ENCODE peak calls at places on chromosome 19, in eight cellular contexts. H is iPS-NIHi11; Z is NCI-H1092; U is heart right ventricle; M is stimulated activated CD8-positive, alpha-beta memory T cell treated with anti-CD3 and anti-CD28 coated beads, Interleukin-7, amount 100 ng/mL, for 1 hour; L is fibroblast of pulmonary artery; S is bronchial epithelial cell; C is endothelial cell of umbilical vein. Y is an unnamed sample.

GRCh38 chr19:39307233-39307821 is 11.1 kb downstream of the IFNL1 start:
- DNase-seq in Z (no peak), S (no peak), H (peak; percentile 94), M (no peak), L (no peak), C (no peak), U (peak; percentile 25), Y (no peak)

GRCh38 chr19:17424743-17425365 is 5.0 kb downstream of the MVB12A start:
- DNase-seq in M (no peak), U (peak; percentile 34), S (no peak), Z (peak; percentile 32), C (peak; percentile 48), L (peak; percentile 53), H (peak; percentile 91), Y (no peak)

GRCh38 chr19:29504454-29504853 is 21.3 kb upstream of the VSTM2B start:
- DNase-seq in H (no peak), C (no peak), M (no peak), L (no peak), S (no peak), U (no peak), Z (no peak), Y (no peak)

GRCh38 chr19:19034204-19034624 is 811 bp downstream of the ARMC6 start:
- DNase-seq in L (peak; percentile 56), H (peak; percentile 89), S (peak; percentile 67), Z (peak; percentile 35), M (peak; percentile 36), C (peak; percentile 53), U (no peak), Y (peak; percentile 67)

GRCh38 chr19:30222428-30222873 is 149.7 kb upstream of the ZNF536 start:
- DNase-seq in C (no peak), Z (no peak), S (no peak), U (peak; percentile 29), H (peak; percentile 87), M (no peak), L (no peak), Y (no peak)

GRCh38 chr19:16896913-16897571 is 8.2 kb downstream of the F2RL3 start:
- DNase-seq in L (peak; percentile 97), S (peak; percentile 74), C (peak; percentile 97), Z (no peak), M (peak; percentile 33), U (peak; percentile 96), H (peak; percentile 98), Y (peak; percentile 46)

GRCh38 chr19:16160943-16161560 is 12.3 kb downstream of the CIB3 start:
- DNase-seq in Z (no peak), M (no peak), U (no peak), H (no peak), S (peak; percentile 94), L (peak; percentile 40), C (peak; percentile 33), Y (no peak)

GRCh38 chr19:1785310-1785709 is 26.8 kb downstream of the ATP8B3 start:
- DNase-seq in U (no peak), M (no peak), L (no peak), H (no peak), C (no peak), S (no peak), Z (no peak), Y (no peak)

GRCh38 chr19:835201-835810 is 5.5 kb upstream of the PRTN3 start:
- DNase-seq in S (no peak), Z (no peak), U (no peak), H (no peak), M (no peak), L (no peak), C (no peak), Y (no peak)

GRCh38 chr19:19670070-19670551 is 1.5 kb downstream of the ZNF101 start:
- DNase-seq in C (no peak), H (peak; percentile 26), M (no peak), S (no peak), U (no peak), L (no peak), Z (no peak), Y (no peak)

GRCh38 chr19:40232479-40232878 is 6.0 kb upstream of the CCNP start:
- DNase-seq in S (no peak), C (no peak), L (no peak), H (peak; percentile 58), M (no peak), U (no peak), Z (no peak), Y (no peak)

GRCh38 chr19:58510084-58510862 is 1.5 kb downstream of the SLC27A5 start:
- DNase-seq in C (no peak), L (no peak), S (no peak), H (no peak), Z (no peak), M (no peak), U (no peak), Y (no peak)

GRCh38 chr19:13796301-13797057 is 1.2 kb downstream of the ZSWIM4 start:
- DNase-seq in M (no peak), Z (no peak), C (peak; percentile 94), S (peak; percentile 94), H (peak; percentile 70), U (peak; percentile 70), L (peak; percentile 96), Y (no peak)

GRCh38 chr19:54523403-54523802 is 20.8 kb downstream of the LAIR2 start:
- DNase-seq in U (no peak), M (no peak), C (peak; percentile 79), H (no peak), S (peak; percentile 52), L (peak; percentile 11), Z (no peak), Y (no peak)

GRCh38 chr19:33442706-33443105 is 69.2 kb downstream of the CEBPG start:
- DNase-seq in Z (no peak), U (no peak), H (no peak), S (no peak), M (no peak), C (no peak), L (no peak), Y (no peak)

GRCh38 chr19:18519962-18520847 is 1.7 kb downstream of the ELL start:
- DNase-seq in Z (no peak), M (no peak), S (peak; percentile 79), U (peak; percentile 51), C (peak; percentile 85), H (peak; percentile 58), L (peak; percentile 83), Y (peak; percentile 25)

GRCh38 chr19:2113436-2114211 is 16.9 kb downstream of the IZUMO4 start:
- DNase-seq in H (no peak), C (no peak), Z (no peak), S (peak; percentile 18), U (no peak), L (peak; percentile 30), M (no peak), Y (no peak)

GRCh38 chr19:29655648-29656335 is 9.5 kb upstream of the PLEKHF1 start:
- DNase-seq in L (no peak), M (no peak), C (no peak), H (no peak), U (no peak), Z (no peak), S (no peak), Y (no peak)

GRCh38 chr19:13078897-13079541 is 23.6 kb downstream of the LYL1 start:
- DNase-seq in M (no peak), L (no peak), C (no peak), U (peak; percentile 52), H (no peak), Z (peak; percentile 26), S (no peak), Y (peak; percentile 12)

GRCh38 chr19:32012206-32012605 is 333.2 kb upstream of the ZNF507 start:
- DNase-seq in L (no peak), H (no peak), M (no peak), U (no peak), S (no peak), C (no peak), Z (no peak), Y (no peak)

GRCh38 chr19:3029070-3029923 is at the start of gene TLE2:
- DNase-seq in U (no peak), M (no peak), L (no peak), H (peak; percentile 63), S (no peak), Z (no peak), C (peak; percentile 25), Y (no peak)

GRCh38 chr19:51020988-51021651 is 1.6 kb upstream of the KLK10 start:
- DNase-seq in L (peak; percentile 69), U (no peak), C (peak; percentile 67), S (peak; percentile 63), M (no peak), Z (no peak), H (no peak), Y (peak; percentile 61)

GRCh38 chr19:35908010-35908441 is at the start of gene TYROBP:
- DNase-seq in Z (no peak), U (peak; percentile 36), C (no peak), L (no peak), M (no peak), H (no peak), S (no peak), Y (no peak)

GRCh38 chr19:11152318-11153062 is 3.1 kb downstream of the SPC24 start:
- DNase-seq in Z (no peak), M (no peak), U (peak; percentile 66), S (peak; percentile 55), L (peak; percentile 90), C (peak; percentile 67), H (no peak), Y (no peak)

GRCh38 chr19:6041071-6041470 is 63.1 kb upstream of the RANBP3 start:
- DNase-seq in C (no peak), Z (no peak), S (no peak), L (no peak), H (no peak), U (no peak), M (no peak), Y (no peak)

GRCh38 chr19:30684613-30685012 is 312.4 kb downstream of the ZNF536 start:
- DNase-seq in U (no peak), M (no peak), H (no peak), L (no peak), C (no peak), S (no peak), Z (no peak), Y (no peak)

GRCh38 chr19:38917516-38917915 is 5.5 kb upstream of the CCER2 start:
- DNase-seq in H (no peak), C (no peak), U (no peak), M (no peak), L (no peak), S (no peak), Z (no peak), Y (no peak)

GRCh38 chr19:13795595-13796300 is 505 bp downstream of the ZSWIM4 start:
- DNase-seq in S (no peak), L (no peak), H (peak; percentile 62), C (peak; percentile 25), M (no peak), Z (no peak), U (no peak), Y (no peak)